ENCODE peak calls at places on chromosomes 16 and 17, in six cellular contexts. U is H9, J is IMR-90, B is H1, P is mesenchymal stem cell, R is trophoblast cell. W is an unnamed sample.

GRCh38 chr16:88533945-88534641 is 36.1 kb upstream of the ZC3H18 start:
- DNase-seq in J (peak; percentile 45), P (peak; percentile 43), R (peak; percentile 68), B (peak; percentile 17), U (peak; percentile 81), W (peak; percentile 75)

GRCh38 chr16:2765462-2766404 is 11.3 kb downstream of the ELOB start:
- DNase-seq in J (no peak), P (no peak), U (no peak), B (no peak), R (no peak), W (no peak)

GRCh38 chr17:62597920-62598319 is 29.6 kb upstream of the MRC2 start:
- DNase-seq in R (no peak), B (no peak), J (no peak), U (no peak), P (peak; percentile 23), W (no peak)

GRCh38 chr17:76797441-76797840 is 59.5 kb downstream of the MFSD11 start:
- DNase-seq in R (peak; percentile 57), U (peak; percentile 57), P (no peak), J (no peak), B (no peak), W (no peak)

GRCh38 chr17:64492481-64493109 is 4.3 kb downstream of the POLG2 start:
- DNase-seq in U (no peak), B (no peak), J (no peak), R (peak; percentile 79), P (peak; percentile 53), W (no peak)

GRCh38 chr17:75670868-75671267 is 3.7 kb downstream of the SAP30BP start:
- DNase-seq in R (peak; percentile 76), J (no peak), U (no peak), B (no peak), P (no peak), W (no peak)

GRCh38 chr16:6967796-6968195 is 364.8 kb upstream of the RBFOX1 start:
- DNase-seq in U (peak; percentile 27), R (no peak), P (no peak), B (no peak), J (no peak), W (no peak)

GRCh38 chr17:50939795-50940684 is 73.9 kb upstream of the TOB1 start:
- DNase-seq in B (no peak), U (no peak), R (no peak), J (no peak), P (no peak), W (no peak)

GRCh38 chr17:45640141-45640850 is 143.8 kb upstream of the CRHR1 start:
- DNase-seq in U (peak; percentile 90), P (peak; percentile 79), B (peak; percentile 57), J (peak; percentile 76), R (peak; percentile 87), W (peak; percentile 81)

GRCh38 chr16:12298285-12298684 is 321.8 kb downstream of the SNX29 start:
- DNase-seq in B (no peak), J (no peak), R (no peak), P (no peak), U (no peak), W (no peak)

GRCh38 chr17:48131216-48131824 is 23.8 kb downstream of the SNX11 start:
- DNase-seq in R (peak; percentile 89), U (peak; percentile 86), J (peak; percentile 66), P (peak; percentile 73), B (peak; percentile 15), W (peak; percentile 72)

GRCh38 chr16:85002643-85003042 is 8.7 kb downstream of the ZDHHC7 start:
- DNase-seq in B (no peak), P (no peak), J (no peak), U (no peak), R (no peak), W (no peak)

GRCh38 chr17:73255671-73256181 is 6.0 kb downstream of the CPSF4L start:
- DNase-seq in B (peak; percentile 46), J (peak; percentile 24), U (peak; percentile 85), R (peak; percentile 88), P (peak; percentile 40), W (peak; percentile 74)

GRCh38 chr17:77735341-77736206 is 222.9 kb upstream of the TNRC6C start:
- DNase-seq in U (peak; percentile 51), B (no peak), R (no peak), J (no peak), P (no peak), W (no peak)

GRCh38 chr16:66863707-66864106 is 16.6 kb upstream of the PDP2 start:
- DNase-seq in U (no peak), B (no peak), J (no peak), R (no peak), P (no peak), W (no peak)

GRCh38 chr16:66857437-66857836 is 13.2 kb downstream of the CA7 start:
- DNase-seq in R (peak; percentile 50), U (no peak), B (no peak), P (no peak), J (no peak), W (no peak)

GRCh38 chr16:66858740-66859396 is 14.7 kb downstream of the CA7 start:
- DNase-seq in P (peak; percentile 50), B (no peak), J (peak; percentile 49), U (no peak), R (peak; percentile 35), W (no peak)

GRCh38 chr16:66859397-66860068 is 15.3 kb downstream of the CA7 start:
- DNase-seq in P (no peak), J (no peak), B (no peak), U (no peak), R (no peak), W (no peak)

DNA sequence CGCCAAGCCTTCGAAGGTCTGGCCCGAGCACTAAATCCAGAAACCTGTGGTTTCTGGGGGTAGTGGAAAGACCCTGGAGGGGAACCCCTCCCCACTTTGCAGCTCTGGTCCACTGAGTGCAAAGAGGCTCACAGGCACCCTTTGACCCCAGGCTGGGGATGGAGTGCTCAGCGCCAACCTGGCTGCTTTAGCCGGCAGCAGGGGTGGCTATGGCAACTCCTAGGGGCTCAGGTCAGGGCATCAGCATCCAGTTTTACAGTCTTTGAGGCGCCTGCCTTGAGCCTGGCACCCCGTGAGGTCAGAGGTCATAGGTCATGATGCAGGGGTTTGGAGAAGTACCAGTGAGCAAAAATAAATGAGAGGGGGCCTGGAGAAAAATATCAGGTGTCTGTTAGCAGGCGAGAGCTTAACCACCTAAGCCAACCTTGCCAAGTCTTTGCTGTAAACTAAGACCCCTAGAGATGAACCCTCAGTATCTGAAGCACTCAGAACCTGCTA is 17.9 kb downstream of the CA7 start:
- DNase-seq in U (no peak), P (no peak), R (no peak), B (no peak), J (no peak), W (no peak)
- H4K91ac ChIP-seq in U (no peak overlapping the region), P (no peak overlapping the region), R (no peak overlapping the region), B (no peak overlapping the region), J (no peak overlapping the region), W (no peak overlapping the region)

GRCh38 chr17:47064684-47065083 is 85.6 kb upstream of the RPRML start:
- DNase-seq in P (no peak), R (no peak), U (no peak), J (no peak), B (no peak), W (no peak)

GRCh38 chr17:47066095-47066494 is 87.0 kb upstream of the RPRML start:
- DNase-seq in R (no peak), U (peak; percentile 60), B (no peak), J (no peak), P (peak; percentile 7), W (no peak)

GRCh38 chr17:47072881-47073280 is 93.8 kb upstream of the RPRML start:
- DNase-seq in P (peak; percentile 3), R (peak; percentile 2), J (peak; percentile 33), U (no peak), B (no peak), W (no peak)

GRCh38 chr17:47063475-47063874 is 84.4 kb upstream of the RPRML start:
- DNase-seq in R (no peak), P (no peak), U (no peak), B (no peak), J (no peak), W (no peak)

DNA sequence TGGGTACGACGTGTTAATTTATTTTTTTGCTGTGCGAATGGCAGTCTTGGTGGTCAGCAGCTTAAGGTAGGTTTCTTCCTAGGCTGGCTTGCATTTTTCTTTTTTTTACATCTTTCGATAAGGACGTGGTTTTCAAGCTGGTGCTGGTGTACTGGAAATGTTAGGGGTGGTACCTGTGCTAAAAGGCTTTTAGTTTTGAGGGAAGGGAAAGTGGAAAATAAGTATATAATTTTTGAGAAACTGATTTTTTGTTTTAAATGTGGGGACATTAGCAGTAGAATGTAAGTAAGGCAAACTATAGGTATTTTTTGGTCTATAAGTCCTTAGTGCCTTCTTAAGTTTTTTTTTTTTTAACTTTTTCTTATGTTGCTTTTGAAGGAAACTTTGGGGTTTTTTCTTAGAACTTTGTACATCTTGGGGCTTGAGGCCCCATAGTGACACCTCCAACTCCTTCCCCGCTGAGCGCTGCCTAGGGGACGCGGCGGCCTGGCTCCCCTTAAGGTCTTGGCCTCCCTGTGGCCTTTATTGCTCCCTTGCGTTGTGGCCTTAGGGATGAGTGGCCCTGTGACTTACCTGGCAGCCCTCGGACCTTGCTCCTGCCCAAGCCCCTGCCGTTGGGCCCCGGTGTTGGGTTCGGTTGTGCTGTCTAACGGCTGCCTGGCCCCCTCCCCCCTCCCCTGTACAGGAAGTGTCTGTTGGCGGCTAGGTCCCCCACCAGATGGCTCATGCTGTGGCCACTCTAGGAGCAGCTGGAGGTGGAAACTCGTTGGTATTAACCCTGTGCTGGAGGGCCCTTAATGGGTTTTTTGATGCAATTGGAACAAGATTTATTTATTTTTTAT is 88.0 kb upstream of the RPRML start:
- DNase-seq in B (peak; percentile 56), U (peak; percentile 94), R (peak; percentile 87), P (peak; percentile 94), J (peak; percentile 93), W (peak; percentile 77)
- H4K8ac ChIP-seq in B (peak overlapping the region; percentile 98), U (no peak overlapping the region), R (peak overlapping the region; percentile 95), P (peak overlapping the region; percentile 83), J (peak overlapping the region; percentile 100), W (no peak overlapping the region)

DNA sequence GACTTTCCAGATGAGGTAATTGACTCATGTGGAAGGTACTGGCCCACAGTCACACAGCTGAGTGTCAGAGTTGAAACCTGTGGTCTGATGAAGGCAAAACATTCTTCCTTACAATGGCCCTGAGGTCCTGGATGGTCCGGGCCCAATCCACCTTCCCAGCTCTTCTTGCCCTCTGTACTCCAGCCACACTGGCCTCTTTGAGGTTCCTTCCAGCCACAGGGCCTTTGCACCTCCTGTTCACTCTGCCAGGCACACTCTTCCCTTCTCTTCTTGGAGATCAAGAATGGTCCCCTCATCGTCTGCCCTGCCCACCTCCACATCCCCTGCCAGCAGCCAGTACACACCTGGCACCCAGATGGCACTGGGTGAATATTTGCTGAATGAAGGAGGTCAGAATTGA is 6.5 kb upstream of the PEMT start:
- DNase-seq in U (no peak), R (no peak), J (no peak), P (no peak), B (no peak), W (no peak)
- H2AK5ac ChIP-seq in U (no peak overlapping the region), R (no peak overlapping the region), J (no peak overlapping the region), P (no peak overlapping the region), B (no peak overlapping the region), W (no peak overlapping the region)

DNA sequence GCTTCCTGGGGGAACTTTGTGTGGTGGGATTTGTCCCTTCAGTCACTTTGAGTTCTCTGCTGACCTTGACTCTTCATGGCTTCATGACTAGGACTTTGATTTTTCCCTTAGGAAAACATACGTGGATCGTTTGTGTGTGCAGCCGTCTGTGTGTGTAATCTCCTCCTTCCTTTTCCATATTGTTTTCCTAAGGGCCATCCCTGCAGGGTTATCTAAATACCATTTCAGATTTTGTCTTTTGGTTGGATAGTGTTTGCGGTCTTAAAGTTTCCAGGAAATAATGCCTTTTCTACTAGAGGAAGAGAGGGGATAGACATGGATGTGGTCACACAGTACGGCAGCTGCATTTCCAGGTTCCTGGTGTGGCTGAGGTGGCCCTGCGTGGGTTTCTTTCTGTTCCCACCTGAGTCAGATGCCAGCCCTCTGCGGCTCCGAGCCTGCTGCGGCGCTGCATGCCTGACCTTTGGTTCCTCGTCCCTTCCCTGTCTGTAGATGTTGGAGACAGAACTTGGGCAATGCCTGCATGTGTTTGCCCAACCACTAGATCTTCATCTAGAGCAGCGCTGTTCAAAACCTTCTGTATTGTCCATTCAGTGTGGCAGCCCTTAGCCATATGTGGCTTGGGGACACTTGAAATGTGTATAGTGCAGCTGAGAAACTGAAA is 72.0 kb upstream of the LGALS9 start:
- DNase-seq in B (no peak), R (peak; percentile 71), U (no peak), P (no peak), J (no peak), W (no peak)
- H4K91ac ChIP-seq in B (no peak overlapping the region), R (no peak overlapping the region), U (no peak overlapping the region), P (no peak overlapping the region), J (peak overlapping the region; percentile 90), W (no peak overlapping the region)